ENCODE peak calls at places on chromosomes 4 and X, in five cellular contexts. V is ovary; D is natural killer cell treated with Interleukin-12 subunit alpha and Interleukin-12 subunit beta and Interleukin-15 and Interleukin-18, amount 100 ng/mL, for 72 hours; G is pancreas; L is AG20443. E is an unnamed sample.

GRCh38 chrX:150146271-150146888 is 208.1 kb upstream of the EOLA2 start:
- DNase-seq in V (no peak), D (no peak), G (no peak), L (no peak), E (no peak)

GRCh38 chr4:48235050-48235449 is 34.6 kb downstream of the TEC start:
- DNase-seq in V (no peak), D (no peak), G (no peak), L (no peak), E (no peak)

GRCh38 chr4:183241771-183242170 is 78.3 kb downstream of the CLDN22 start:
- DNase-seq in V (no peak), D (no peak), G (no peak), L (no peak), E (no peak)

GRCh38 chrX:11929476-11929875 is 171.4 kb downstream of the MSL3 start:
- DNase-seq in V (no peak), D (no peak), G (no peak), L (no peak), E (no peak)

GRCh38 chr4:162957521-162958143 is 209.1 kb downstream of the NAF1 start:
- DNase-seq in V (no peak), D (no peak), G (no peak), L (no peak), E (no peak)

GRCh38 chrX:150504399-150505186 is 63.8 kb upstream of the MTM1 start:
- DNase-seq in V (no peak), D (peak), G (no peak), L (peak), E (no peak)

GRCh38 chrX:72245461-72246089 is 6.7 kb upstream of the ERCC6L start:
- DNase-seq in V (no peak), D (peak), G (no peak), L (peak), E (peak)

GRCh38 chr4:186723207-186724047 is at the start of gene FAT1:
- DNase-seq in V (peak), D (no peak), G (peak), L (peak), E (peak)

GRCh38 chrX:154436597-154437397 is at the start of gene GDI1:
- DNase-seq in V (peak), D (peak), G (peak), L (peak), E (peak)

E was measured in Caco-2.